ENCODE peak calls at places on chromosomes 4 and X, in seven cellular contexts. D, W, A, C, H, Z and K are unnamed samples. For H3K4me1, the result is how much of the 10 kb centered on the place peaks cover.

GRCh38 chr4:26307027-26307426 is 13.8 kb upstream of the RBPJ start:
- DNase-seq in D (no peak), W (no peak), A (no peak), C (no peak), H (no peak), Z (no peak), K (no peak)

GRCh38 chrX:39652336-39652735 is 445.4 kb downstream of the BCOR start:
- DNase-seq in D (peak), W (peak), A (no peak), C (no peak), H (no peak), Z (no peak), K (no peak)

GRCh38 chr4:21507439-21507838 is 441.1 kb downstream of the KCNIP4 start:
- DNase-seq in D (peak), W (peak), A (no peak), C (no peak), H (no peak), Z (no peak), K (no peak)

GRCh38 chrX:132004728-132005127 is 18.4 kb upstream of the STK26 start:
- DNase-seq in D (no peak), W (no peak), A (no peak), C (no peak), H (no peak), Z (no peak), K (no peak)

GRCh38 chrX:37684426-37684825 is 1.2 kb upstream of the XK start:
- DNase-seq in D (no peak), W (no peak), A (no peak), C (no peak), H (no peak), Z (no peak), K (no peak)

GRCh38 chr4:13544556-13545393 is 467 bp upstream of the NKX3-2 start:
- DNase-seq in D (peak), W (no peak), A (no peak), C (peak), H (no peak), Z (peak), K (no peak)

GRCh38 chrX:106939566-106939965 is 19.4 kb downstream of the CLDN2 start:
- DNase-seq in D (no peak), W (no peak), A (no peak), C (no peak), H (no peak), Z (no peak), K (no peak)

GRCh38 chr4:26050671-26051070 is 136.7 kb downstream of the SMIM20 start:
- DNase-seq in D (no peak), W (no peak), A (no peak), C (no peak), H (no peak), Z (no peak), K (no peak)

GRCh38 chr4:13427599-13428325 is 56.4 kb downstream of the RAB28 start:
- DNase-seq in D (peak), W (no peak), A (no peak), C (no peak), H (no peak), Z (peak), K (no peak)

GRCh38 chr4:43337707-43338106 is 445.2 kb downstream of the GRXCR1 start:
- DNase-seq in D (no peak), W (no peak), A (no peak), C (no peak), H (no peak), Z (no peak), K (no peak)

GRCh38 chr4:169985881-169986280 is 40.3 kb downstream of the MFAP3L start:
- DNase-seq in D (no peak), W (no peak), A (no peak), C (no peak), H (no peak), Z (no peak), K (no peak)

GRCh38 chrX:41837270-41837944 is 85.9 kb downstream of the CASK start:
- DNase-seq in D (no peak), W (no peak), A (no peak), C (no peak), H (no peak), Z (no peak), K (no peak)

GRCh38 chr4:5143306-5143861 is 92.1 kb downstream of the STK32B start:
- DNase-seq in D (no peak), W (no peak), A (no peak), C (no peak), H (no peak), Z (no peak), K (no peak)

GRCh38 chr4:88985088-88985779 is 71.8 kb downstream of the FAM13A start:
- DNase-seq in D (no peak), W (no peak), A (no peak), C (no peak), H (no peak), Z (no peak), K (no peak)

GRCh38 chrX:153768311-153769157 is 4.5 kb downstream of the PLXNB3 start:
- DNase-seq in D (peak), W (no peak), A (no peak), C (peak), H (no peak), Z (peak), K (no peak)

GRCh38 chr4:70356185-70356584 is 4.4 kb upstream of the SMR3A start:
- DNase-seq in D (no peak), W (no peak), A (no peak), C (no peak), H (no peak), Z (no peak), K (no peak)

GRCh38 chrX:69298466-69299140 is 133.3 kb upstream of the PJA1 start:
- DNase-seq in D (no peak), W (no peak), A (no peak), C (no peak), H (no peak), Z (no peak), K (no peak)

GRCh38 chrX:8868906-8869305 is 67.7 kb upstream of the FAM9A start:
- DNase-seq in D (no peak), W (peak), A (no peak), C (no peak), H (no peak), Z (no peak), K (no peak)

GRCh38 chr4:38128478-38129451 is 168.6 kb downstream of the PTTG2 start:
- DNase-seq in D (peak), W (no peak), A (peak), C (no peak), H (peak), Z (no peak), K (peak)

GRCh38 chr4:32169841-32170240 is 1449.7 kb downstream of the PCDH7 start:
- DNase-seq in D (no peak), W (no peak), A (no peak), C (no peak), H (no peak), Z (no peak), K (no peak)

GRCh38 chr4:110742148-110742547 is 119.3 kb upstream of the PITX2 start:
- DNase-seq in D (no peak), W (no peak), A (no peak), C (no peak), H (no peak), Z (no peak), K (no peak)

GRCh38 chrX:15985937-15986336 is 131.3 kb upstream of the AP1S2 start:
- DNase-seq in D (no peak), W (no peak), A (no peak), C (no peak), H (no peak), Z (no peak), K (no peak)

GRCh38 chrX:63747331-63747730 is 37.7 kb downstream of the ARHGEF9 start:
- DNase-seq in D (no peak), W (no peak), A (no peak), C (no peak), H (no peak), Z (no peak), K (no peak)

GRCh38 chrX:31279359-31279758 is 207.5 kb upstream of the FTHL17 start:
- DNase-seq in D (peak), W (no peak), A (no peak), C (no peak), H (no peak), Z (no peak), K (no peak)

GRCh38 chr4:41214158-41215146 is at the start of gene APBB2:
- DNase-seq in D (peak), W (peak), A (peak), C (peak), H (no peak), Z (peak), K (no peak)

GRCh38 chr4:165096776-165097175 is 15.9 kb downstream of the TMEM192 start:
- DNase-seq in D (no peak), W (peak), A (peak), C (no peak), H (no peak), Z (no peak), K (no peak)

GRCh38 chr4:73208376-73208775 is 50.2 kb downstream of the ANKRD17 start:
- DNase-seq in D (no peak), W (no peak), A (no peak), C (no peak), H (no peak), Z (no peak), K (no peak)

GRCh38 chr4:81565137-81565870 is 93.6 kb upstream of the RASGEF1B start:
- DNase-seq in D (peak), W (no peak), A (peak), C (peak), H (no peak), Z (peak), K (no peak)

GRCh38 chr4:45566896-45567603 is 556.8 kb downstream of the GABRG1 start:
- DNase-seq in D (no peak), W (no peak), A (no peak), C (no peak), H (no peak), Z (peak), K (no peak)

GRCh38 chr4:123856689-123857545 is 460.3 kb downstream of the SPRY1 start:
- DNase-seq in D (peak), W (no peak), A (peak), C (peak), H (no peak), Z (no peak), K (no peak)

GRCh38 chr4:6734165-6734786 is 18.3 kb downstream of the BLOC1S4 start:
- DNase-seq in D (no peak), W (no peak), A (no peak), C (no peak), H (no peak), Z (no peak), K (no peak)

GRCh38 chr4:107058828-107059227 is 22.7 kb upstream of the DKK2 start:
- DNase-seq in D (no peak), W (no peak), A (no peak), C (no peak), H (no peak), Z (no peak), K (no peak)

GRCh38 chrX:49042581-49043219 is 457 bp downstream of the TFE3 start:
- DNase-seq in D (no peak), W (peak), A (no peak), C (no peak), H (no peak), Z (no peak), K (no peak)

GRCh38 chr4:38868055-38868965 is 704 bp downstream of the FAM114A1 start:
- DNase-seq in D (peak), W (peak), A (no peak), C (peak), H (no peak), Z (peak), K (no peak)

GRCh38 chrX:107562482-107562881 is 65.8 kb upstream of the PRPS1 start:
- DNase-seq in D (peak), W (no peak), A (no peak), C (no peak), H (no peak), Z (no peak), K (no peak)

GRCh38 chr4:168908859-168909390 is 101.1 kb downstream of the CBR4 start:
- DNase-seq in D (no peak), W (no peak), A (no peak), C (no peak), H (no peak), Z (no peak), K (no peak)

GRCh38 chrX:72046447-72046846 is 85.3 kb downstream of the RTL5 start:
- DNase-seq in D (no peak), W (no peak), A (peak), C (no peak), H (no peak), Z (no peak), K (peak)

GRCh38 chrX:72051589-72051988 is 80.1 kb downstream of the RTL5 start:
- DNase-seq in D (peak), W (no peak), A (no peak), C (no peak), H (no peak), Z (no peak), K (no peak)

GRCh38 chrX:72045552-72046277 is 86.0 kb downstream of the RTL5 start:
- DNase-seq in D (peak), W (no peak), A (peak), C (no peak), H (no peak), Z (no peak), K (no peak)

GRCh38 chrX:72050011-72050410 is 81.7 kb downstream of the RTL5 start:
- DNase-seq in D (peak), W (no peak), A (no peak), C (no peak), H (no peak), Z (no peak), K (no peak)

GRCh38 chrX:72048515-72049455 is 82.9 kb downstream of the RTL5 start:
- DNase-seq in D (peak), W (no peak), A (no peak), C (no peak), H (no peak), Z (no peak), K (no peak)
- H3K4me1 ChIP-seq in D (under half), W (under half), A (under half), C (under half), H (under half), Z (under half), K (under half)

GRCh38 chr4:51901363-51901762 is 58.4 kb downstream of the DCUN1D4 start:
- DNase-seq in D (no peak), W (no peak), A (no peak), C (no peak), H (no peak), Z (peak), K (no peak)

GRCh38 chr4:51909236-51909703 is 66.3 kb downstream of the DCUN1D4 start:
- DNase-seq in D (no peak), W (no peak), A (no peak), C (no peak), H (no peak), Z (no peak), K (no peak)

GRCh38 chr4:51906167-51906647 is 63.3 kb downstream of the DCUN1D4 start:
- DNase-seq in D (no peak), W (peak), A (no peak), C (no peak), H (no peak), Z (no peak), K (no peak)

DNA sequence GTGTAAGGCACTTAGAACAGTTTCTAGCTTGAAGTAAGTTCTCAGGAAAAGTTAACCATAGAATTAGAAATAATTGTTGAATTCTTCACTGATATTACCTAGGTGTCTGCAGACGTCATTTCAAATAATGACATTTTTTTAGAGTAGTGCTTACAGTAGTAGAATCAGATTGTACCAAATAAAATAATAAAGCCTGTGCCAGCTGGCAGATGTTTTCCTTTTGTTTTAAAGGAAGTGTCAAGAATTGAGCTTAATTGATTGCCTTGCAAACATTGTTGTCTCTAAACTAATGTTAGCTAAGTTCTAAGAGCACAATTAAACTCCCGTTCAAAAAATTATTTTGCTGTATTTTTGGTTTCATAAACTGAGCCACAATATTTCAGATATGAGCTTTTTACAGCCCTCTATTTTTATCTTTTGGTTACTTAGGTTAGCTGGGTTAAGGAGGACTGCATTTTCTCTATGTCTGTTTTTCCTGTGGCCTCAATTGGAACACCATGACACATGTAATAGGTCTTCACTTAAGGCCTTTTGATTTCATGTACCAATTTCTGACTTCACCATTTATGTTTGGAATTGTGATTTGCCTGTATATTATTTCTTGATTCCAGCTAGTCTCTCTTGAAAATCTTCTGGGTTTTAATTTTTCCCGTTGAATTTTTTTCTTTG is 64.2 kb downstream of the DCUN1D4 start:
- DNase-seq in D (no peak), W (no peak), A (no peak), C (no peak), H (no peak), Z (no peak), K (no peak)
- H3K27ac ChIP-seq in D (no peak), W (peak), A (no peak), C (no peak), H (no peak), Z (no peak), K (no peak)

DNA sequence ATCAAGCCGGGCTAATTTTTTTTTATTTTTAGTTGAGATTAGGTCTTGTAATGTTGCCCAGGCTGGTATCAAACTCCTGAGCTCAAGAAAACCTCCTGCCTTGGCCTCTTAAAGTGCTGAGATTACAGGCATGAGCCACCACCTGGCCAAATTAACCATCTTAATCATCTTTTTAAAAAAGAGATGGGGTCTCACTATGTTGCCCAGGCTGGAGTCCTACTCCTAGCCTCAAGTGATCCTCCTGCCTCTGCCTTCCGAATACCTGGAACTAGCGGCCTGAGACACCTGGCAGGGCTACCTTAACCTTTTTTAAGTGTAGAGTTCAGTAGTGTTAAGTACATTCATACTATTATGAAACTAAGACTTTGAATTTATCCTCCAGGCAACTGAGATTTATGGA is 1.7 kb upstream of the RPS3A start:
- DNase-seq in D (no peak), W (no peak), A (no peak), C (no peak), H (no peak), Z (no peak), K (no peak)
- H3K4me1 ChIP-seq in D (under half), W (under half), A (under half), C (under half), H (under half), Z (under half), K (under half)

DNA sequence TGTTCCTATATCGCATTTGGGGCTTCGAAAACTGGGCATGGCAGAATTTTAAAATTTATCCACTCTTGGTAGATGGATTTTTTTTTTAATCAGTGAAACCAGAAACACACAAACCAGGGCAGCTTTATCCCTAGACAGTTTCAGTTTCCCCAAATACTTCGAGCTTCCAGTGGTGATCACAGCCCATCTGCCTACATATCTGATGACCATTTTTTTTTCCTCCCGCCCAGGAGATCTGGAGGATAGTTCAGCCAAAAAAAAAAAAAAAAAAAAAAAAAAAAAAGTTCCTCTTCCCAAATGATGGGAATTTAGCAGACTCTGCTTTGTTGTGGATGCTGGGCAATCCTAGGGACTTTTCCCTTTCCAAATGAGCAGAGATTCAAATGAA is 1.0 kb upstream of the TBC1D9 start:
- DNase-seq in D (no peak), W (no peak), A (no peak), C (no peak), H (no peak), Z (no peak), K (no peak)
- H3K27ac ChIP-seq in D (no peak), W (no peak), A (peak), C (peak), H (no peak), Z (peak), K (no peak)

GRCh38 chrX:109684136-109684535 is 48.9 kb downstream of the ACSL4 start:
- DNase-seq in D (no peak), W (no peak), A (no peak), C (no peak), H (no peak), Z (no peak), K (no peak)
- H3K4me1 ChIP-seq in D (under half), W (under half), A (under half), C (under half), H (under half), Z (under half), K (under half)

DNA sequence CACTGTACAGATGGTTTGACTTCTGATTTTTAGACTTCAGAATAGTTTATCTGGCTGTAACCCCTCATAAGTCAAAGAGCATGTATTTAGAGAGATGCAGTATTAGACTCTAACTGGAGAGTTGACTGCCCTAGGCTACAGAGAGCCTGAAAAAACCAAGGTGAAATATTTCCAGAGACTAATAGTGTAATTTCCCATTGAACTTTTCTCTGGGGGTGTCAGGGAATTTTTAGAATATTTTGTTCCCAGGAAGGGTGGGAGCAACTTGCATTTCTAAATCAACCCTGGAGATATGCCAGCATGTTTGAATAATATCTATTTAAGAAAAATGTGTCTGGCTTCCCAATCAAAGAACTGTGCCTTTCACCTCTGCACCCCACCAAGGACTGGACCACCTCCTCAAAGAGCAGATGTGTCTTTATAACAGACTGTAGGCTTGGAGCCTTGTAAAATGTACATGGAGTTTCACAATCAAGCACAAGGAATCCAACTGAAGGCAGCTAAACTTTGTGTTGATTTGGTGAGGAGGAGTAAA is 2.0 kb downstream of the ANXA3 start:
- DNase-seq in D (no peak), W (no peak), A (no peak), C (no peak), H (no peak), Z (no peak), K (no peak)
- H3K27ac ChIP-seq in D (no peak), W (no peak), A (peak), C (no peak), H (no peak), Z (no peak), K (no peak)

GRCh38 chrX:50067435-50068292 is 133.1 kb downstream of the AKAP4 start:
- DNase-seq in D (peak), W (no peak), A (no peak), C (no peak), H (no peak), Z (no peak), K (no peak)
- H3K4me1 ChIP-seq in D (under half), W (under half), A (under half), C (under half), H (under half), Z (under half), K (under half)